ENCODE peak calls at places on chromosomes 7 and 10, in ten cellular contexts. C is stomach; G is CD8-positive, alpha-beta T cell; T is cardiac fibroblast; H is HCT116; Q is BJ; F is fibroblast of the aortic adventitia; E is lower leg skin; N is ovary; U is NB4. B is an unnamed sample.

GRCh38 chr10:16602104-16602735 is 80.5 kb upstream of the C1QL3 start:
- DNase-seq in C (no peak), G (no peak), T (no peak), H (no peak), Q (no peak), F (no peak), E (no peak), N (no peak), U (no peak), B (peak)

GRCh38 chr7:48088559-48089414 is at the start of gene UPP1:
- DNase-seq in C (peak), G (peak), T (peak), H (peak), Q (peak), F (peak), E (peak), N (peak), U (peak), B (no peak)

GRCh38 chr10:88270871-88271713 is 312.0 kb downstream of the RNLS start:
- DNase-seq in C (no peak), G (peak), T (peak), H (no peak), Q (no peak), F (peak), E (no peak), N (no peak), U (peak), B (no peak)

GRCh38 chr7:697259-697615 is 29.3 kb upstream of the DNAAF5 start:
- DNase-seq in C (no peak), G (no peak), T (no peak), H (no peak), Q (no peak), F (no peak), E (peak), N (no peak), U (no peak), B (no peak)

GRCh38 chr7:74569501-74570075 is 87.9 kb upstream of the GTF2I start:
- DNase-seq in C (no peak), G (no peak), T (no peak), H (no peak), Q (no peak), F (no peak), E (no peak), N (no peak), U (no peak), B (no peak)

GRCh38 chr10:71241114-71241898 is 28.9 kb downstream of the UNC5B start:
- DNase-seq in C (no peak), G (no peak), T (peak), H (no peak), Q (peak), F (peak), E (no peak), N (no peak), U (no peak), B (peak)

GRCh38 chr10:131452926-131453771 is 141.6 kb upstream of the TCERG1L start:
- DNase-seq in C (no peak), G (no peak), T (no peak), H (no peak), Q (no peak), F (no peak), E (peak), N (peak), U (no peak), B (no peak)

GRCh38 chr7:1942026-1942703 is 272.1 kb downstream of the ELFN1 start:
- DNase-seq in C (no peak), G (no peak), T (no peak), H (no peak), Q (no peak), F (no peak), E (no peak), N (no peak), U (no peak), B (no peak)

GRCh38 chr7:134755422-134756022 is 23.9 kb upstream of the CALD1 start:
- DNase-seq in C (no peak), G (no peak), T (peak), H (no peak), Q (no peak), F (peak), E (no peak), N (peak), U (peak), B (no peak)

GRCh38 chr10:118729641-118730258 is 25.0 kb downstream of the CACUL1 start:
- DNase-seq in C (no peak), G (no peak), T (peak), H (no peak), Q (no peak), F (no peak), E (no peak), N (no peak), U (peak), B (no peak)

GRCh38 chr10:47081264-47081663 is 170.0 kb downstream of the PTPN20 start:
- DNase-seq in C (no peak), G (no peak), T (no peak), H (no peak), Q (no peak), F (no peak), E (no peak), N (no peak), U (no peak), B (no peak)

GRCh38 chr10:12481956-12482355 is 132.6 kb downstream of the CAMK1D start:
- DNase-seq in C (no peak), G (no peak), T (no peak), H (no peak), Q (no peak), F (no peak), E (no peak), N (no peak), U (no peak), B (no peak)

GRCh38 chr10:131464789-131465188 is 153.3 kb upstream of the TCERG1L start:
- DNase-seq in C (no peak), G (no peak), T (no peak), H (no peak), Q (no peak), F (no peak), E (no peak), N (no peak), U (no peak), B (no peak)

GRCh38 chr7:94909023-94909466 is 1.7 kb downstream of the PPP1R9A start:
- DNase-seq in C (no peak), G (no peak), T (no peak), H (no peak), Q (no peak), F (no peak), E (no peak), N (no peak), U (no peak), B (no peak)

GRCh38 chr7:94907420-94908203 is at the start of gene PPP1R9A:
- DNase-seq in C (peak), G (no peak), T (no peak), H (peak), Q (no peak), F (no peak), E (no peak), N (peak), U (no peak), B (no peak)

GRCh38 chr7:94907026-94907419 is 371 bp upstream of the PPP1R9A start:
- DNase-seq in C (no peak), G (no peak), T (no peak), H (peak), Q (no peak), F (no peak), E (no peak), N (no peak), U (no peak), B (no peak)

GRCh38 chr7:94906035-94906796 is 1.2 kb upstream of the PPP1R9A start:
- DNase-seq in C (no peak), G (no peak), T (no peak), H (no peak), Q (no peak), F (no peak), E (no peak), N (no peak), U (no peak), B (no peak)

GRCh38 chr7:94908204-94909022 is 1.0 kb downstream of the PPP1R9A start:
- DNase-seq in C (peak), G (no peak), T (peak), H (peak), Q (no peak), F (peak), E (no peak), N (peak), U (no peak), B (no peak)
- H3K4me3 ChIP-seq in C (peak), G (no peak), T (peak), H (peak), Q (peak), F (peak), E (peak), N (peak), U (no peak), B (peak)

DNA sequence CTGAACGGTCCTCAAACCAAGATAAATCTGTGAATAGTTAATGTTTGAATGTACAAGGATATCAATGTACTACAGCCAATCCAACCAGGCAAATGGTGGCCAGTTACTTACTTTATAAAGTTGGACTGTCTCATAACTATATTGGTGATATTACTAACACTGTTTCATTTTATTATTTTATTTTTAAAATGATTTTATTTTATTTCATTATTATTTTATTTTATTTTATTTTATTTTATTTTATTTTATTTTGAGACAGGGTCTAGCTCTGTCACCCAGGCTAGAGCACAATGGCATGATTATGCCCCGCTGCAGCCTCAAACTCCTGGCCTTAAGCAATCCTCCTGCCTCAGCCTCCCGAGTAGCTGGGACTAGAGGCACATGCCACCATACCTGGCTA is 6.8 kb downstream of the IL15RA start:
- DNase-seq in C (no peak), G (no peak), T (no peak), H (no peak), Q (no peak), F (no peak), E (peak), N (no peak), U (no peak), B (no peak)
- TF ChIP-seq CTCF in C (no peak), G (no peak), T (no peak), H (no peak), Q (no peak), F (no peak), E (no peak), N (no peak), U (no peak), B (no peak)

GRCh38 chr10:5445006-5445405 is 32.6 kb downstream of the NET1 start:
- DNase-seq in C (no peak), G (no peak), T (no peak), H (no peak), Q (no peak), F (no peak), E (no peak), N (no peak), U (no peak), B (no peak)

GRCh38 chr10:5447611-5448071 is 35.3 kb downstream of the NET1 start:
- DNase-seq in C (no peak), G (no peak), T (peak), H (no peak), Q (no peak), F (peak), E (no peak), N (no peak), U (peak), B (no peak)

GRCh38 chr10:5448333-5449048 is 36.1 kb downstream of the NET1 start:
- DNase-seq in C (no peak), G (no peak), T (no peak), H (no peak), Q (no peak), F (no peak), E (no peak), N (no peak), U (no peak), B (no peak)

GRCh38 chr10:5446390-5446926 is 34.1 kb downstream of the NET1 start:
- DNase-seq in C (peak), G (peak), T (peak), H (peak), Q (peak), F (peak), E (peak), N (peak), U (peak), B (peak)

GRCh38 chr10:5447071-5447470 is 34.7 kb downstream of the NET1 start:
- DNase-seq in C (no peak), G (no peak), T (peak), H (no peak), Q (no peak), F (peak), E (no peak), N (no peak), U (no peak), B (no peak)
- H3K4me3 ChIP-seq in C (peak), G (peak), T (peak), H (peak), Q (peak), F (peak), E (peak), N (peak), U (peak), B (peak)

DNA sequence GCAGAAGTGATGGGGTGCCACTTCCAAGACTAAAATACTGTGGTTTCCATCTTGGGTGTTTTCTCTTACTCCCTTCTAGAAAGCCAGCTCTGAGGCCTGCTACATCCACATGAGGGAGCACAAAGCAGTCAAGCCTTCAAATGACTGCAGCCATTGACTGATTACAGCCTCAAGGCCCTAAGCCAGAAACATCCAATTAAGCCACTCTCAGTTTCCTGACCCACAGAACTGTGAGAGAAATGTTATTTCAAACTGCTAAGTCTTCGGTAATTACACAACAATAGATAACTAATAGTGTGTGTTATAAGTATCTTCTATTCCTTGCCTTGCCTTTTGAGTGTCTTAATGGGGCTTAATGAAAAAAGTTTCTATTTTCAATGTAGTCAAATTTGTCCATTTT is 24.8 kb downstream of the BRAF start:
- DNase-seq in C (no peak), G (no peak), T (no peak), H (no peak), Q (no peak), F (no peak), E (no peak), N (no peak), U (no peak), B (no peak)
- TF ChIP-seq CTCF in C (no peak), G (no peak), T (no peak), H (no peak), Q (no peak), F (no peak), E (no peak), N (no peak), U (no peak), B (no peak)

GRCh38 chr10:115093776-115094361 is 704 bp downstream of the ATRNL1 start:
- DNase-seq in C (no peak), G (no peak), T (no peak), H (no peak), Q (no peak), F (no peak), E (no peak), N (peak), U (no peak), B (no peak)

GRCh38 chr10:115092555-115093285 is 445 bp upstream of the ATRNL1 start:
- DNase-seq in C (no peak), G (no peak), T (peak), H (no peak), Q (no peak), F (peak), E (no peak), N (peak), U (peak), B (no peak)

GRCh38 chr10:115093286-115093775 is at the start of gene ATRNL1:
- DNase-seq in C (no peak), G (no peak), T (no peak), H (no peak), Q (no peak), F (no peak), E (no peak), N (peak), U (no peak), B (no peak)

GRCh38 chr10:115094605-115095004 is 1.4 kb downstream of the ATRNL1 start:
- DNase-seq in C (no peak), G (no peak), T (no peak), H (no peak), Q (no peak), F (no peak), E (no peak), N (no peak), U (no peak), B (no peak)

GRCh38 chr10:115092258-115092554 is 959 bp upstream of the ATRNL1 start:
- DNase-seq in C (no peak), G (no peak), T (no peak), H (no peak), Q (no peak), F (no peak), E (no peak), N (no peak), U (no peak), B (no peak)
- H3K4me3 ChIP-seq in C (peak), G (peak), T (peak), H (no peak), Q (peak), F (peak), E (no peak), N (peak), U (no peak), B (no peak)